ENCODE peak calls at places on chromosome 6, in ten cellular contexts. O, X, N, E, F, P, K, M, Q and G are unnamed samples. For H3K4me1, the result is how much of the 10 kb centered on the place peaks cover.

GRCh38 chr6:1445650-1446645 is 56.6 kb downstream of the FOXF2 start:
- DNase-seq in O (no peak), X (no peak), N (no peak), E (no peak), F (no peak), P (no peak), K (no peak), M (no peak), Q (no peak), G (no peak)

GRCh38 chr6:7052441-7052936 is 55.3 kb upstream of the RREB1 start:
- DNase-seq in O (peak), X (peak), N (no peak), E (peak), F (peak), P (peak), K (peak), M (peak), Q (peak), G (no peak)

GRCh38 chr6:107272246-107272645 is 156.9 kb upstream of the BEND3 start:
- DNase-seq in O (no peak), X (no peak), N (no peak), E (no peak), F (no peak), P (no peak), K (no peak), M (no peak), Q (no peak), G (no peak)

GRCh38 chr6:152267967-152268845 is 369.0 kb downstream of the SYNE1 start:
- DNase-seq in O (no peak), X (no peak), N (no peak), E (peak), F (no peak), P (no peak), K (no peak), M (no peak), Q (peak), G (no peak)

GRCh38 chr6:126631343-126631742 is 291.4 kb downstream of the CENPW start:
- DNase-seq in O (no peak), X (no peak), N (no peak), E (no peak), F (no peak), P (no peak), K (no peak), M (no peak), Q (no peak), G (no peak)

GRCh38 chr6:63573140-63573898 is 1.0 kb downstream of the LOC128125822 start:
- DNase-seq in O (peak), X (peak), N (peak), E (peak), F (peak), P (peak), K (peak), M (peak), Q (peak), G (peak)

GRCh38 chr6:14144678-14145113 is 27.1 kb downstream of the CD83 start:
- DNase-seq in O (peak), X (peak), N (peak), E (peak), F (peak), P (no peak), K (peak), M (peak), Q (peak), G (no peak)

GRCh38 chr6:7137335-7138106 is 29.8 kb downstream of the RREB1 start:
- DNase-seq in O (peak), X (peak), N (no peak), E (peak), F (peak), P (peak), K (peak), M (peak), Q (no peak), G (no peak)

GRCh38 chr6:129882510-129883023 is 21.5 kb upstream of the TMEM244 start:
- DNase-seq in O (no peak), X (no peak), N (no peak), E (no peak), F (no peak), P (no peak), K (no peak), M (no peak), Q (no peak), G (no peak)

GRCh38 chr6:39887692-39888450 is 46.4 kb downstream of the MOCS1 start:
- DNase-seq in O (peak), X (peak), N (peak), E (no peak), F (peak), P (no peak), K (peak), M (peak), Q (no peak), G (no peak)

GRCh38 chr6:139647816-139648215 is 273.4 kb upstream of the CITED2 start:
- DNase-seq in O (no peak), X (no peak), N (no peak), E (no peak), F (no peak), P (no peak), K (no peak), M (no peak), Q (no peak), G (no peak)

GRCh38 chr6:169189227-169189626 is 64.4 kb downstream of the THBS2 start:
- DNase-seq in O (no peak), X (no peak), N (no peak), E (no peak), F (no peak), P (no peak), K (no peak), M (no peak), Q (no peak), G (no peak)

GRCh38 chr6:33317418-33317667 is 201 bp downstream of the ZBTB22 start:
- DNase-seq in O (no peak), X (no peak), N (no peak), E (no peak), F (no peak), P (peak), K (no peak), M (no peak), Q (no peak), G (no peak)
- H3K4me1 ChIP-seq in O (half or more), X (under half), N (half or more), E (half or more), F (half or more), P (half or more), K (under half), M (under half), Q (under half), G (under half)

GRCh38 chr6:15881150-15881549 is 218.3 kb upstream of the DTNBP1 start:
- DNase-seq in O (no peak), X (peak), N (no peak), E (no peak), F (no peak), P (no peak), K (no peak), M (no peak), Q (no peak), G (no peak)

GRCh38 chr6:15882915-15883314 is 220.1 kb upstream of the DTNBP1 start:
- DNase-seq in O (no peak), X (no peak), N (no peak), E (no peak), F (no peak), P (no peak), K (no peak), M (no peak), Q (no peak), G (no peak)

GRCh38 chr6:15880262-15880973 is 217.6 kb upstream of the DTNBP1 start:
- DNase-seq in O (no peak), X (no peak), N (no peak), E (no peak), F (no peak), P (no peak), K (no peak), M (no peak), Q (no peak), G (no peak)

GRCh38 chr6:15879372-15880261 is 216.8 kb upstream of the DTNBP1 start:
- DNase-seq in O (peak), X (peak), N (peak), E (peak), F (peak), P (peak), K (peak), M (peak), Q (peak), G (no peak)

DNA sequence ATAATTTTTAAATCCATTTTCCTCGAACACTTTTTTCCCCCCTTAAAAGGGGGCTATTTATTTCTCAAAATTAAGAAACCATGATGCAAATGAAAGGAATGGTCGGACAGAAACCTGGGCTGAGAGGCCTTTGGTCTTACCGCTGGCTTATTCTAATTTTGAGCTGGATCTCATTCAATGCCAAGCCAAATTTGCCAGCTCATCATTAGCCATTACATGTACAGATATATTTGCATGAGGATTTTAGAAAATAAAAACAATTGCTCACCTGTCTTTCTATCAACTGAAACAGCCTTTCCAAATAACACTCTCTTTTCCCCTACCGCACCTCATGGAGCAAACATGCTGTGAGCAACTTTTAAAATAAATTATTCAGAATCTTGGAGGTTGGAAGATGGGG is 219.5 kb upstream of the DTNBP1 start:
- DNase-seq in O (no peak), X (no peak), N (no peak), E (no peak), F (no peak), P (no peak), K (no peak), M (no peak), Q (no peak), G (no peak)
- H3K4me1 ChIP-seq in O (under half), X (under half), N (under half), E (under half), F (under half), P (under half), K (under half), M (under half), Q (under half), G (under half)

GRCh38 chr6:132505158-132505557 is 7.8 kb downstream of the STX7 start:
- DNase-seq in O (no peak), X (no peak), N (no peak), E (no peak), F (no peak), P (no peak), K (no peak), M (no peak), Q (no peak), G (no peak)

GRCh38 chr6:132499757-132500156 is 13.2 kb downstream of the STX7 start:
- DNase-seq in O (no peak), X (no peak), N (no peak), E (no peak), F (no peak), P (no peak), K (no peak), M (no peak), Q (no peak), G (no peak)

GRCh38 chr6:132506461-132506860 is 6.5 kb downstream of the STX7 start:
- DNase-seq in O (no peak), X (no peak), N (no peak), E (no peak), F (no peak), P (no peak), K (no peak), M (no peak), Q (no peak), G (no peak)

GRCh38 chr6:132506869-132507813 is 5.8 kb downstream of the STX7 start:
- DNase-seq in O (no peak), X (no peak), N (no peak), E (no peak), F (no peak), P (no peak), K (no peak), M (no peak), Q (peak), G (no peak)

DNA sequence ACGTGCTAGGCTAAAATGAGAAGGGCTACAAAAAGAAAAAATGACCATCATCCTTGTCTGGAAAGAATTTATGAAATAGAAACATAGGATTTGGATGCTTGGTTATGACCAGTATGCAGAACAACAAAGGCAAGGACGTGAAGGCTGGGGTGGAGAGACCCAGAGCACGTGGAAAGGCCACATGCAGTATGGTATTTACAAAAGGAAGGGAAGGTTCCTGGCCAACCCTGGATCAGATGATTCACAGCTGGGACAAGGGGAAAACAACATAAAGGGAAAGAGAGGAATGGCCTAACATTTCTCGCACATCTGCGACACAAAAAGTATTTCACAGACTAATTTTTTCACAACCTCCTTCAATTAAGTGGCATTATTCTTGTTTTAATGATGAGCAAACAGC is 8.2 kb downstream of the STX7 start:
- DNase-seq in O (no peak), X (no peak), N (no peak), E (no peak), F (no peak), P (no peak), K (no peak), M (no peak), Q (no peak), G (no peak)
- H3K4me1 ChIP-seq in O (under half), X (under half), N (under half), E (under half), F (under half), P (under half), K (under half), M (under half), Q (under half), G (under half)

DNA sequence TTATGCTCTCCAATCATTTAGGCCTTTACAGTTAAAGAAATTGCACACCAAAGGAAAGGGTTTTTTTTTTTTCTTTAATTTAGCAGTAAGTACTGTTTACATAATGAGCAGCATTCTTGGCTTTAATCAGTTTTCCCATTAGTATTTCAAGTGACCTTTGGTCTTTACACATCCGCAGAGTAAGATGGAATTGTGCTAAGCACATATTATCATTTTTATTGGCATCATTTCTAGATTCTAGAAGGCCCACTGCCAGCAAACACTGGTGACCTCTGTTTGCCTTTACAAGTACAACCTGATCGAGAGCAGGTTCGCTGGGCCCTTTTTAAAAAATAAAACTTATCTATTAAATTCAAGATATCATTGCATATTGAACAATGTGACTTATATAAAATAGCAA is 104.3 kb downstream of the ADGRG6 start:
- DNase-seq in O (no peak), X (no peak), N (no peak), E (no peak), F (no peak), P (no peak), K (no peak), M (no peak), Q (peak), G (no peak)
- H3K4me1 ChIP-seq in O (under half), X (under half), N (under half), E (under half), F (under half), P (under half), K (under half), M (under half), Q (under half), G (under half)

GRCh38 chr6:2866183-2866846 is 24.7 kb upstream of the SERPINB1 start:
- DNase-seq in O (no peak), X (no peak), N (no peak), E (no peak), F (no peak), P (no peak), K (no peak), M (no peak), Q (no peak), G (no peak)
- H3K4me1 ChIP-seq in O (under half), X (under half), N (under half), E (under half), F (under half), P (under half), K (under half), M (under half), Q (under half), G (under half)

GRCh38 chr6:31663087-31663960 is 1.5 kb downstream of the GPANK1 start:
- DNase-seq in O (no peak), X (no peak), N (no peak), E (no peak), F (no peak), P (no peak), K (no peak), M (peak), Q (peak), G (no peak)

GRCh38 chr6:31660998-31661866 is 654 bp upstream of the C6orf47 start:
- DNase-seq in O (no peak), X (no peak), N (no peak), E (no peak), F (no peak), P (no peak), K (no peak), M (peak), Q (peak), G (no peak)

GRCh38 chr6:31660224-31660997 is at the start of gene C6orf47:
- DNase-seq in O (peak), X (peak), N (peak), E (peak), F (peak), P (peak), K (peak), M (peak), Q (peak), G (peak)

GRCh38 chr6:31663961-31664789 is 622 bp downstream of the GPANK1 start:
- DNase-seq in O (peak), X (peak), N (peak), E (no peak), F (peak), P (peak), K (peak), M (peak), Q (peak), G (no peak)

GRCh38 chr6:31661867-31662723 is 1.5 kb upstream of the C6orf47 start:
- DNase-seq in O (no peak), X (no peak), N (no peak), E (no peak), F (no peak), P (no peak), K (no peak), M (no peak), Q (no peak), G (no peak)
- H3K4me1 ChIP-seq in O (half or more), X (half or more), N (half or more), E (half or more), F (half or more), P (half or more), K (under half), M (under half), Q (under half), G (under half)

GRCh38 chr6:25750911-25751310 is 3.6 kb upstream of the SLC17A4 start:
- DNase-seq in O (no peak), X (no peak), N (no peak), E (no peak), F (no peak), P (no peak), K (no peak), M (no peak), Q (peak), G (no peak)
- H3K4me1 ChIP-seq in O (under half), X (under half), N (under half), E (under half), F (under half), P (under half), K (under half), M (under half), Q (under half), G (under half)

GRCh38 chr6:106122941-106123337 is 36.8 kb downstream of the PRDM1 start:
- DNase-seq in O (no peak), X (no peak), N (no peak), E (no peak), F (no peak), P (no peak), K (no peak), M (no peak), Q (no peak), G (no peak)
- H3K4me1 ChIP-seq in O (under half), X (under half), N (under half), E (under half), F (under half), P (under half), K (under half), M (under half), Q (under half), G (under half)

GRCh38 chr6:158784505-158784904 is 34.7 kb downstream of the EZR start:
- DNase-seq in O (no peak), X (no peak), N (no peak), E (no peak), F (no peak), P (no peak), K (peak), M (peak), Q (no peak), G (peak)
- H3K4me1 ChIP-seq in O (under half), X (under half), N (under half), E (under half), F (under half), P (under half), K (under half), M (under half), Q (under half), G (under half)